ENCODE peak calls at places on chromosomes 6 and 20, in nine cellular contexts. R is NCI-H2029; B is activated CD8-positive, alpha-beta memory T cell treated with anti-CD3 and anti-CD28 coated beads, Interleukin-2, amount 50 U/mL, for 48 hours; L is mesothelial cell of epicardium; H is T1000; F is AG08396; O is activated CD4-positive, alpha-beta T cell treated with anti-CD3 and anti-CD28 coated beads for 1 hour; N is nucleus accumbens; K is naive thymus-derived CD4-positive, alpha-beta T cell. Q is an unnamed sample.

GRCh38 chr6:152124432-152125074 is 317.1 kb downstream of the ESR1 start:
- DNase-seq in R (no peak), B (no peak), L (no peak), H (no peak), F (peak), O (no peak), N (no peak), K (no peak), Q (no peak)

GRCh38 chr6:8082954-8083858 is 19.0 kb upstream of the BLOC1S5 start:
- DNase-seq in R (peak), B (no peak), L (no peak), H (no peak), F (peak), O (no peak), N (no peak), K (no peak), Q (no peak)

GRCh38 chr6:129497591-129498555 is 212.1 kb downstream of the ARHGAP18 start:
- DNase-seq in R (no peak), B (no peak), L (no peak), H (no peak), F (no peak), O (no peak), N (no peak), K (no peak), Q (no peak)

GRCh38 chr20:40932436-40932835 is 96.2 kb upstream of the TOP1 start:
- DNase-seq in R (no peak), B (peak), L (no peak), H (no peak), F (no peak), O (no peak), N (no peak), K (no peak), Q (no peak)

GRCh38 chr6:57177545-57178225 is 5.6 kb downstream of the BAG2 start:
- DNase-seq in R (no peak), B (no peak), L (no peak), H (no peak), F (peak), O (no peak), N (no peak), K (no peak), Q (no peak)

GRCh38 chr20:59481082-59482018 is 123.0 kb upstream of the PHACTR3 start:
- DNase-seq in R (no peak), B (no peak), L (no peak), H (no peak), F (no peak), O (no peak), N (no peak), K (no peak), Q (no peak)

GRCh38 chr6:101398716-101399626 is 5.5 kb downstream of the GRIK2 start:
- DNase-seq in R (no peak), B (no peak), L (no peak), H (no peak), F (no peak), O (no peak), N (no peak), K (no peak), Q (no peak)

GRCh38 chr6:15491255-15491985 is 171.4 kb downstream of the DTNBP1 start:
- DNase-seq in R (peak), B (peak), L (peak), H (peak), F (peak), O (peak), N (peak), K (peak), Q (peak)

GRCh38 chr6:100464910-100465700 is at the start of gene SIM1:
- DNase-seq in R (peak), B (peak), L (peak), H (no peak), F (peak), O (no peak), N (no peak), K (no peak), Q (no peak)

Q was measured in B cell.